ENCODE peak calls at places on chromosomes 16 and 17, in four cellular contexts. B, N, C and V are unnamed samples.

GRCh38 chr16:29708917-29709600 is 30.1 kb downstream of the QPRT start:
- DNase-seq in N (no peak), C (no peak), B (no peak), V (no peak)

GRCh38 chr17:1109606-1110523 is 69.9 kb downstream of the ABR start:
- DNase-seq in N (no peak), B (peak), C (no peak), V (peak)

GRCh38 chr17:34633351-34633750 is 54.0 kb downstream of the TMEM132E start:
- DNase-seq in C (no peak), N (no peak), B (no peak), V (no peak)

GRCh38 chr16:50260206-50261159 is 5.9 kb upstream of the ADCY7 start:
- DNase-seq in N (no peak), B (peak), C (no peak), V (no peak)

GRCh38 chr16:77788196-77789084 is at the start of gene VAT1L:
- DNase-seq in N (no peak), C (no peak), B (peak), V (peak)

GRCh38 chr16:70254095-70254964 is 2.6 kb upstream of the EXOSC6 start:
- DNase-seq in B (no peak), C (no peak), N (no peak), V (no peak)

GRCh38 chr16:78275420-78275819 is 176.0 kb downstream of the WWOX start:
- DNase-seq in N (no peak), C (no peak), B (no peak), V (no peak)

GRCh38 chr17:4161179-4161559 is 18.2 kb downstream of the CYB5D2 start:
- DNase-seq in C (peak), N (no peak), B (no peak), V (no peak)

GRCh38 chr17:48055531-48056245 is 7.5 kb downstream of the NFE2L1 start:
- DNase-seq in N (no peak), C (no peak), B (no peak), V (no peak)

GRCh38 chr16:80375513-80375912 is 165.3 kb upstream of the DYNLRB2 start:
- DNase-seq in B (no peak), C (no peak), N (no peak), V (no peak)

GRCh38 chr17:42325026-42325425 is 36.7 kb downstream of the STAT5A start:
- DNase-seq in N (no peak), C (peak), B (no peak), V (no peak)

GRCh38 chr17:9229160-9229825 is 208.0 kb downstream of the NTN1 start:
- DNase-seq in C (no peak), N (no peak), B (no peak), V (no peak)

GRCh38 chr16:23143391-23143790 is 5.9 kb downstream of the USP31 start:
- DNase-seq in B (no peak), N (no peak), C (no peak), V (no peak)